ENCODE peak calls at places on chromosome 1, in five cellular contexts. O is activated CD4-positive, alpha-beta T cell treated with anti-CD3 and anti-CD28 coated beads, Interleukin-2, amount 50 U/mL, for 1 hour; T is B cell; U is NCI-H1092 treated with DMSO at 0.1 percent for 48 hours; Q is fibroblast of gingiva. R is an unnamed sample.

GRCh38 chr1:8560611-8561544 is 243.0 kb downstream of the SLC45A1 start:
- DNase-seq in O (no peak), T (peak), U (peak), Q (peak), R (peak)

GRCh38 chr1:16498573-16499359 is 15.3 kb downstream of the RNU1-1 start:
- DNase-seq in O (peak), T (peak), U (peak), Q (peak), R (peak)

GRCh38 chr1:235597867-235598553 is 51.6 kb downstream of the GNG4 start:
- DNase-seq in O (no peak), T (no peak), U (no peak), Q (peak), R (no peak)

GRCh38 chr1:116066868-116067563 is 44.2 kb upstream of the MAB21L3 start:
- DNase-seq in O (no peak), T (no peak), U (no peak), Q (peak), R (no peak)

GRCh38 chr1:62357916-62358315 is 38.7 kb upstream of the KANK4 start:
- DNase-seq in O (no peak), T (no peak), U (no peak), Q (no peak), R (no peak)

GRCh38 chr1:18109756-18110597 is 2.4 kb downstream of the IGSF21 start:
- DNase-seq in O (no peak), T (peak), U (peak), Q (no peak), R (peak)

GRCh38 chr1:178645157-178645825 is 79.8 kb upstream of the RALGPS2 start:
- DNase-seq in O (no peak), T (no peak), U (no peak), Q (no peak), R (no peak)

GRCh38 chr1:22018583-22019559 is 17.4 kb downstream of the CELA3A start:
- DNase-seq in O (peak), T (peak), U (peak), Q (peak), R (peak)

GRCh38 chr1:173122958-173123852 is 72.5 kb upstream of the TNFSF18 start:
- DNase-seq in O (no peak), T (peak), U (no peak), Q (peak), R (peak)

GRCh38 chr1:167503626-167504458 is 14.5 kb downstream of the CD247 start:
- DNase-seq in O (no peak), T (no peak), U (no peak), Q (no peak), R (no peak)

GRCh38 chr1:26268290-26269197 is 11.3 kb upstream of the SH3BGRL3 start:
- DNase-seq in O (no peak), T (no peak), U (no peak), Q (no peak), R (no peak)

GRCh38 chr1:93670141-93670540 is 11.5 kb downstream of the BCAR3 start:
- DNase-seq in O (no peak), T (no peak), U (no peak), Q (peak), R (no peak)

GRCh38 chr1:203512830-203513578 is 19.1 kb downstream of the OPTC start:
- DNase-seq in O (no peak), T (no peak), U (no peak), Q (peak), R (no peak)

GRCh38 chr1:41917051-41917530 is 1.6 kb downstream of the HIVEP3 start:
- DNase-seq in O (no peak), T (no peak), U (no peak), Q (no peak), R (no peak)

GRCh38 chr1:58885998-58886397 is 102.2 kb upstream of the JUN start:
- DNase-seq in O (no peak), T (no peak), U (peak), Q (peak), R (no peak)

GRCh38 chr1:56920551-56920950 is 45.3 kb downstream of the C8B start:
- DNase-seq in O (no peak), T (no peak), U (no peak), Q (peak), R (no peak)

GRCh38 chr1:4687943-4688342 is 33.5 kb downstream of the AJAP1 start:
- DNase-seq in O (no peak), T (no peak), U (no peak), Q (no peak), R (no peak)

GRCh38 chr1:185537601-185538000 is 196.6 kb upstream of the HMCN1 start:
- DNase-seq in O (no peak), T (no peak), U (no peak), Q (no peak), R (no peak)

GRCh38 chr1:228003461-228004330 is 3.1 kb upstream of the WNT3A start:
- DNase-seq in O (no peak), T (peak), U (no peak), Q (no peak), R (no peak)

GRCh38 chr1:159204791-159205141 is at the start of gene ACKR1:
- DNase-seq in O (no peak), T (no peak), U (no peak), Q (no peak), R (no peak)

GRCh38 chr1:6949991-6950765 is 164.9 kb downstream of the CAMTA1 start:
- DNase-seq in O (no peak), T (no peak), U (no peak), Q (no peak), R (no peak)

GRCh38 chr1:65343286-65343685 is 33.9 kb downstream of the DNAJC6 start:
- DNase-seq in O (no peak), T (no peak), U (no peak), Q (peak), R (no peak)

GRCh38 chr1:116855220-116855619 is 54.5 kb upstream of the PTGFRN start:
- DNase-seq in O (no peak), T (no peak), U (peak), Q (no peak), R (no peak)

GRCh38 chr1:85047144-85047471 is 1.2 kb downstream of the MCOLN3 start:
- DNase-seq in O (no peak), T (no peak), U (no peak), Q (no peak), R (no peak)

GRCh38 chr1:23101891-23102688 is 66.6 kb downstream of the LUZP1 start:
- DNase-seq in O (no peak), T (no peak), U (no peak), Q (peak), R (no peak)

GRCh38 chr1:1785666-1786065 is 7.4 kb upstream of the NADK start:
- DNase-seq in O (no peak), T (no peak), U (no peak), Q (no peak), R (no peak)

GRCh38 chr1:101898137-101898536 is 98.6 kb downstream of the OLFM3 start:
- DNase-seq in O (no peak), T (no peak), U (no peak), Q (no peak), R (no peak)

GRCh38 chr1:240652554-240652953 is 40.6 kb upstream of the GREM2 start:
- DNase-seq in O (no peak), T (no peak), U (no peak), Q (peak), R (no peak)

GRCh38 chr1:41239988-41240610 is 2.0 kb downstream of the SCMH1 start:
- DNase-seq in O (no peak), T (no peak), U (no peak), Q (peak), R (no peak)

GRCh38 chr1:110370827-110371226 is 20.0 kb downstream of the SLC16A4 start:
- DNase-seq in O (no peak), T (no peak), U (no peak), Q (peak), R (no peak)

GRCh38 chr1:54795100-54795665 is 5.9 kb downstream of the TTC22 start:
- DNase-seq in O (no peak), T (no peak), U (no peak), Q (no peak), R (no peak)

GRCh38 chr1:227069490-227069889 is 129.4 kb downstream of the COQ8A start:
- DNase-seq in O (no peak), T (no peak), U (no peak), Q (no peak), R (no peak)

R was measured in germinal center.